ENCODE peak calls at places on chromosomes 6 and 20, in eight cellular contexts. U is amniotic stem cell; G is stimulated activated effector memory CD8-positive, alpha-beta T cell treated with anti-CD3 and anti-CD28 coated beads, Interleukin-12 subunit alpha, Interleukin-12 subunit beta, amount 100 ng/mL, for 72 hours; J is HCT116; I is NCI-H1694; Q is MV-4-11; C is substantia nigra; A is GM04504. R is an unnamed sample.

GRCh38 chr6:7262746-7263335 is 50.2 kb downstream of the SSR1 start:
- DNase-seq in I (no peak), Q (no peak), J (no peak), U (no peak), C (no peak), A (no peak), G (no peak), R (no peak)

GRCh38 chr20:49821850-49822249 is 9.2 kb downstream of the SLC9A8 start:
- DNase-seq in J (no peak), A (peak), U (peak), G (no peak), Q (no peak), I (no peak), C (no peak), R (no peak)

GRCh38 chr6:119284861-119285521 is 64.6 kb downstream of the MAN1A1 start:
- DNase-seq in C (no peak), I (no peak), A (no peak), J (no peak), G (no peak), Q (no peak), U (no peak), R (no peak)

GRCh38 chr20:46915580-46916243 is 21.1 kb downstream of the EYA2 start:
- DNase-seq in U (no peak), A (no peak), G (no peak), Q (no peak), J (no peak), C (no peak), I (no peak), R (no peak)

GRCh38 chr6:2999005-2999620 is 581 bp upstream of the NQO2 start:
- DNase-seq in Q (peak), I (no peak), U (no peak), A (no peak), J (no peak), C (no peak), G (no peak), R (peak)

GRCh38 chr6:139325686-139326085 is 33.9 kb upstream of the TXLNB start:
- DNase-seq in A (no peak), C (no peak), I (no peak), G (no peak), U (no peak), J (no peak), Q (no peak), R (no peak)

GRCh38 chr6:5525209-5525608 is 263.9 kb downstream of the FARS2 start:
- DNase-seq in U (no peak), I (no peak), G (no peak), C (no peak), A (peak), J (no peak), Q (peak), R (peak)

GRCh38 chr6:5130135-5130866 is 45.2 kb downstream of the PPP1R3G start:
- DNase-seq in Q (no peak), C (no peak), G (no peak), A (no peak), I (no peak), U (no peak), J (no peak), R (no peak)

GRCh38 chr20:35135867-35136586 is 11.1 kb downstream of the EDEM2 start:
- DNase-seq in U (no peak), A (no peak), J (no peak), G (no peak), C (no peak), I (no peak), Q (peak), R (no peak)